ENCODE peak calls at places on chromosomes 4 and X, in eight cellular contexts. Y is HT1080, F is foreskin fibroblast, N is fibroblast of mammary gland, C is kidney glomerular epithelial cell, S is mesendoderm, U is AG09309, X is activated T-cell treated with anti-CD3 and anti-CD28 coated beads for 48 hours. P is an unnamed sample.

GRCh38 chrX:148929686-148930085 is 429.3 kb downstream of the AFF2 start:
- DNase-seq in Y (peak), F (peak), N (peak), C (no peak), S (no peak), U (no peak), X (no peak), P (no peak)

GRCh38 chrX:153761863-153762262 is 2.2 kb upstream of the PLXNB3 start:
- DNase-seq in Y (no peak), F (no peak), N (no peak), C (no peak), S (peak), U (no peak), X (no peak), P (peak)

GRCh38 chr4:168514249-168514852 is 17.5 kb downstream of the PALLD start:
- DNase-seq in Y (peak), F (peak), N (peak), C (peak), S (peak), U (no peak), X (no peak), P (peak)

GRCh38 chrX:148380614-148381561 is 119.5 kb upstream of the AFF2 start:
- DNase-seq in Y (peak), F (no peak), N (no peak), C (peak), S (peak), U (no peak), X (no peak), P (no peak)

GRCh38 chrX:109845996-109846395 is 112.9 kb upstream of the ACSL4 start:
- DNase-seq in Y (no peak), F (no peak), N (peak), C (no peak), S (no peak), U (no peak), X (no peak), P (no peak)

GRCh38 chr4:122508083-122508482 is 51.6 kb upstream of the IL2 start:
- DNase-seq in Y (no peak), F (no peak), N (no peak), C (no peak), S (peak), U (no peak), X (no peak), P (no peak)

GRCh38 chrX:40423299-40423698 is 157.5 kb upstream of the ATP6AP2 start:
- DNase-seq in Y (no peak), F (no peak), N (no peak), C (no peak), S (no peak), U (no peak), X (no peak), P (no peak)

GRCh38 chr4:185254434-185254833 is 45.0 kb downstream of the SNX25 start:
- DNase-seq in Y (peak), F (no peak), N (peak), C (no peak), S (peak), U (no peak), X (no peak), P (no peak)

GRCh38 chr4:54882616-54883015 is 224.9 kb downstream of the KIT start:
- DNase-seq in Y (no peak), F (peak), N (no peak), C (no peak), S (peak), U (no peak), X (no peak), P (no peak)

GRCh38 chr4:113394730-113395530 is 345.5 kb downstream of the ANK2 start:
- DNase-seq in Y (peak), F (peak), N (peak), C (peak), S (peak), U (peak), X (peak), P (peak)

GRCh38 chr4:20454440-20455037 is 202.8 kb downstream of the SLIT2 start:
- DNase-seq in Y (no peak), F (no peak), N (no peak), C (no peak), S (no peak), U (no peak), X (no peak), P (no peak)

GRCh38 chr4:22488136-22488535 is 27.7 kb downstream of the ADGRA3 start:
- DNase-seq in Y (no peak), F (no peak), N (no peak), C (no peak), S (no peak), U (no peak), X (no peak), P (no peak)

GRCh38 chr4:85265234-85265633 is 209.7 kb upstream of the ARHGAP24 start:
- DNase-seq in Y (no peak), F (no peak), N (no peak), C (no peak), S (no peak), U (no peak), X (no peak), P (no peak)

GRCh38 chr4:2763511-2763967 is 7.4 kb upstream of the TNIP2 start:
- DNase-seq in Y (no peak), F (peak), N (peak), C (no peak), S (no peak), U (no peak), X (no peak), P (no peak)

GRCh38 chrX:118536687-118537461 is 41.3 kb downstream of the DOCK11 start:
- DNase-seq in Y (no peak), F (peak), N (peak), C (peak), S (peak), U (no peak), X (no peak), P (peak)

GRCh38 chrX:50871922-50872453 is 38.5 kb upstream of the BMP15 start:
- DNase-seq in Y (no peak), F (no peak), N (no peak), C (no peak), S (no peak), U (no peak), X (no peak), P (no peak)

GRCh38 chr4:20662851-20663250 is 37.4 kb upstream of the PACRGL start:
- DNase-seq in Y (peak), F (peak), N (peak), C (no peak), S (no peak), U (no peak), X (no peak), P (no peak)

GRCh38 chrX:39633293-39633692 is 464.5 kb downstream of the BCOR start:
- DNase-seq in Y (peak), F (no peak), N (peak), C (no peak), S (no peak), U (no peak), X (no peak), P (peak)

GRCh38 chrX:134484039-134484438 is 24.1 kb downstream of the HPRT1 start:
- DNase-seq in Y (peak), F (peak), N (peak), C (peak), S (peak), U (no peak), X (no peak), P (peak)

GRCh38 chr4:102754044-102754443 is 6.7 kb downstream of the MANBA start:
- DNase-seq in Y (no peak), F (peak), N (no peak), C (no peak), S (no peak), U (no peak), X (no peak), P (no peak)

GRCh38 chr4:88618782-88619485 is 26.7 kb downstream of the HERC3 start:
- DNase-seq in Y (no peak), F (no peak), N (no peak), C (no peak), S (no peak), U (no peak), X (no peak), P (no peak)

GRCh38 chr4:123288309-123289025 is 108.1 kb upstream of the SPRY1 start:
- DNase-seq in Y (no peak), F (no peak), N (no peak), C (no peak), S (no peak), U (no peak), X (no peak), P (no peak)

GRCh38 chr4:105415281-105415744 is 58.5 kb downstream of the PPA2 start:
- DNase-seq in Y (no peak), F (no peak), N (no peak), C (no peak), S (no peak), U (no peak), X (no peak), P (no peak)

GRCh38 chr4:5423670-5424069 is 284.7 kb downstream of the EVC2 start:
- DNase-seq in Y (no peak), F (no peak), N (no peak), C (no peak), S (no peak), U (no peak), X (no peak), P (no peak)

GRCh38 chrX:24231780-24232179 is 82.1 kb downstream of the SUPT20HL2 start:
- DNase-seq in Y (no peak), F (no peak), N (no peak), C (no peak), S (no peak), U (no peak), X (no peak), P (no peak)

GRCh38 chrX:8864151-8864550 is 63.0 kb upstream of the FAM9A start:
- DNase-seq in Y (no peak), F (no peak), N (no peak), C (no peak), S (peak), U (no peak), X (no peak), P (no peak)

GRCh38 chr4:26083987-26084386 is 170.0 kb downstream of the SMIM20 start:
- DNase-seq in Y (peak), F (peak), N (peak), C (peak), S (peak), U (peak), X (no peak), P (no peak)

GRCh38 chr4:183347586-183347985 is 25.4 kb upstream of the CLDN24 start:
- DNase-seq in Y (no peak), F (peak), N (peak), C (no peak), S (no peak), U (no peak), X (no peak), P (no peak)

GRCh38 chr4:41145571-41146078 is 68.7 kb downstream of the APBB2 start:
- DNase-seq in Y (peak), F (peak), N (peak), C (no peak), S (no peak), U (no peak), X (no peak), P (peak)

GRCh38 chr4:8182858-8183725 is 16.0 kb upstream of the SH3TC1 start:
- DNase-seq in Y (peak), F (peak), N (peak), C (peak), S (no peak), U (peak), X (no peak), P (no peak)

GRCh38 chr4:3413675-3414420 is 27.9 kb upstream of the HGFAC start:
- DNase-seq in Y (no peak), F (no peak), N (no peak), C (no peak), S (no peak), U (no peak), X (no peak), P (no peak)

GRCh38 chr4:53671757-53672156 is 80.5 kb upstream of the LNX1 start:
- DNase-seq in Y (no peak), F (no peak), N (no peak), C (no peak), S (no peak), U (no peak), X (no peak), P (no peak)

GRCh38 chr4:101123231-101123630 is 224.1 kb downstream of the PPP3CA start:
- DNase-seq in Y (peak), F (no peak), N (no peak), C (no peak), S (no peak), U (no peak), X (no peak), P (no peak)

GRCh38 chr4:120009731-120010130 is 56.9 kb downstream of the MAD2L1 start:
- DNase-seq in Y (peak), F (peak), N (peak), C (no peak), S (no peak), U (peak), X (no peak), P (no peak)